ENCODE peak calls at places on chromosomes 1 and 21, in four cellular contexts. L, X, J and B are unnamed samples.

GRCh38 chr1:154603317-154603716 is 4.7 kb downstream of the ADAR start:
- DNase-seq in J (no peak), X (no peak), L (no peak), B (no peak)

GRCh38 chr1:23869818-23870217 is 1.7 kb upstream of the FUCA1 start:
- DNase-seq in X (no peak), L (no peak), J (no peak), B (no peak)

GRCh38 chr1:67005068-67005467 is 48.9 kb downstream of the SLC35D1 start:
- DNase-seq in X (no peak), L (no peak), J (no peak), B (no peak)

GRCh38 chr1:207027221-207027777 is 5.3 kb downstream of the C1orf116 start:
- DNase-seq in X (peak), J (no peak), L (no peak), B (no peak)

GRCh38 chr1:229452956-229453801 is 19.3 kb upstream of the ACTA1 start:
- DNase-seq in X (peak), J (no peak), L (peak), B (no peak)

GRCh38 chr1:27676410-27676809 is 4.4 kb upstream of the IFI6 start:
- DNase-seq in X (no peak), L (no peak), J (no peak), B (no peak)

GRCh38 chr1:6259491-6260362 is 1.2 kb downstream of the GPR153 start:
- DNase-seq in J (peak), L (peak), X (peak), B (no peak)

GRCh38 chr1:24126023-24126671 is 14.2 kb upstream of the MYOM3 start:
- DNase-seq in X (no peak), J (no peak), L (no peak), B (no peak)

GRCh38 chr1:209527993-209528392 is 55.5 kb upstream of the CAMK1G start:
- DNase-seq in L (peak), X (no peak), J (no peak), B (no peak)

GRCh38 chr21:33286600-33287456 is 20.7 kb downstream of the IL10RB start:
- DNase-seq in J (no peak), L (peak), X (peak), B (no peak)

GRCh38 chr1:33560680-33561079 is 88.2 kb downstream of the ZSCAN20 start:
- DNase-seq in L (no peak), J (no peak), X (no peak), B (no peak)

GRCh38 chr1:64693406-64693805 is 51.5 kb upstream of the RAVER2 start:
- DNase-seq in X (no peak), J (no peak), L (no peak), B (no peak)

GRCh38 chr1:64687725-64688285 is 57.1 kb upstream of the RAVER2 start:
- DNase-seq in J (no peak), L (no peak), X (no peak), B (no peak)

GRCh38 chr1:64691631-64692030 is 53.2 kb upstream of the RAVER2 start:
- DNase-seq in L (no peak), X (no peak), J (no peak), B (no peak)

GRCh38 chr1:64696879-64697278 is 48.0 kb upstream of the RAVER2 start:
- DNase-seq in J (no peak), L (no peak), X (no peak), B (no peak)

DNA sequence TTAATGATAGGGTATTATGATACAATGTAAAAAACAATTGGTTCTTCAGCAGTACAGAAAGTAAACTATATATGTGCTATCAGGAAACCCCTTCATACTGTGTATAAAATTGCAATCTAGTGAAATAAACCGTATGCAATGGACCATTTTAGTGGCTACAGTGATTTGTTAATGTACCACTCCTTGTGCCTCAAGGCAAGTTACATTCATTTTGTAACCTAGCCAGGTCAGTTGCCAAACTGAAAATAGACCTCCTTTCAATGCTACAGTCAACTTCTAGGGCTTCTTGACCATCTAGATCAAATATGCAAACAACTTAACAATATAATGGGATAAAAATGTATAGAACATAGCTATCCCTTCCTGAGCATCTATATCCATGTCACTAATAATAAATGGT is 52.0 kb upstream of the RAVER2 start:
- DNase-seq in L (no peak), X (no peak), J (no peak), B (no peak)
- TF ChIP-seq FOSL1 in L (no peak), X (no peak), J (no peak), B (no peak)

DNA sequence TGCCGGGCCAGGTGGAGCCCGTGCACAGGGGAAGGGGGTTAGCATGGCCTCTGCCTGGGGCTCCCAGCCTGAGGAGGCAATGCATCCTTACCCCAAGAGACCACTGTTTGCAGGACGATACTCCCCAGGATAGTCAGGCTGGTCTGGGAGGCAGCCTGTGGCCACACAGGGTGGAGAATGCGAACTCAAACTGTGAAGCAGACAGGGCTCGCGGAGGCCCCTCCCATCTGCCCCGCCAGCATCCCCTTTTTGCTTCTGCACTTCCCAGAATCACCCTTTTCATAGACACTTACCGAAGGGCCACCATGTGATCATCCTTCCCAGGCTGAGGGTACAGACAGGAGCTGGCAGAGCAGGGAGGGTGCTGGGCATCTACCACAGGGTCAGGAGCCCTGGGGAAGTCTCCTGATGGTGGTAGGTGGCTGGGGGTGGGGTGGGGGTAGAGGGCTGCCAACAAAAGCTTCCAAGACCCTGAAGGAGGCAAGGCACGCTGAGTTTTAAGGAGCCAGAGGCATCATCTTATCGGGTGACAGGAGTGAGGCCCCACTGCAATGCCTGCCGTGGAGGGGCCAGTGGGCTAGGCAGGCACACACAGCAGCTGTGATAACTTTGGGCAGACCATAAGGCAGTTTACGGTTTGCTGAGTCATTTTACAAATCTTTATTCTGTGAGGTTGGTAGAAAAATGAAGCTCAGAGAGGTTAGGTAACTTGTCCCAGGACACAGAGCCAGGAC is 31.3 kb upstream of the BTG2 start:
- DNase-seq in L (no peak), J (no peak), X (no peak), B (no peak)
- TF ChIP-seq FOSL1 in L (no peak), J (no peak), X (no peak), B (no peak)

DNA sequence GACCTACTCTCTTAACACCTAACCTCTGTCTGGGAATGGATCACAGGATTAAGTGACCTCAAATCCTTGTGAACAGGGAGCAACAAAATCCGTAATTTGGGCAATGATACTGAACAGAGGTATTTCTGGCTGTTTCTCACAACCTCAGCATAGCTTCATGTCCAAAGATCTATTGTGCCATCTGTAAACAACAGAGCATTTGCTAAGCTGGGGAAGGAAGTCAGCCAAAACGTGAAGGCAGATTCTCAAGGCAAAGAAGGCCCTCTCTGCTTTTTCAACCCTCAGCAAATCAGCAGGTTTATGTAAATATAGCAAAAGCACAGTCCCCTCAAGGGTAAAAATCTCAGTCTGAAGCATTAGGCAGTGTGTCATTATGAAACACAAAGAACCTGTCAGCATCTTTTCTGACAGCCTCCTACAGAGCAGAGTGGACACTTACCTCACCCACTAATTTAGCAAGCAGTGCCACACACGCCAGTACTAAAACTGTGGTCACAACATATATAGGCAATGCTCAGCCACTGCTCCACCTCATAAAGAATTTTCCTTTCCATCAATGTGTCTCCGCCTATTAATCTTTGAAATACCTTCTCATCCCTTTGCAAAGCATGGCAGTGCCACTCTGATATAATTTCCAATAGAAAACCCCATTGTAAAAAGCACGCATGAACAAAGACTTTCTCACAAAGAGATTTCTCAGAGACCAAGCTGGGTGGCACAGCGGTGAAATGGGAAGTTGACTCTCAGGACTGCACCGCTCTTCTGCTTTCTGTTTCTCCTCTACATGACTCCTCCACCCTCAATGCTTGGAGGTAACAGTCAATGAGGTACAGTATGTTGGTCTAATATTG is 188.0 kb downstream of the RERE start:
- DNase-seq in J (no peak), L (peak), X (no peak), B (no peak)
- TF ChIP-seq FOSL1 in J (no peak), L (no peak), X (no peak), B (no peak)

DNA sequence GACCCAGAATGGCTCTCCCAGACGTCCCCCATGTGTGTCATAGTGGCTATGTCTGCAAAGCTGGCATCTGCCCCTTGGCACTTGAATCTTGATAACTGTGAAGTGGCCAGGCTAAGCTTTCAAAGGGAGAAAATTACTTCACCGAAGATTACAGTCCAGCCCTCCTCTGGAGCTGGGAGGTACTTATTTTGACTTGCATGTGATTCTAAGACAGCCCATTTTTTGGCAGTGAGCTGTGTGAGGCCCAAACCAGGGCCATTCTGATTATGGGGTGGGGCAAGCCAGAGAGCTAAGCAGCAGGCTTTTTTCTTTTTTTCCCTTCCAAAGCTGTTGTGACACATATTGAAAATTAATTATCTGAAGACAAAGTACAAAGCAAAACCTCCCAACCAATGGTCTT is 42.1 kb upstream of the C8B start:
- DNase-seq in J (no peak), L (no peak), X (no peak), B (no peak)
- TF ChIP-seq FOSL1 in J (no peak), L (no peak), X (no peak), B (no peak)

GRCh38 chr1:37146071-37146470 is 111.8 kb upstream of the GRIK3 start:
- DNase-seq in L (no peak), J (no peak), X (no peak), B (no peak)
- TF ChIP-seq FOSL1 in L (no peak), J (no peak), X (no peak), B (no peak)

DNA sequence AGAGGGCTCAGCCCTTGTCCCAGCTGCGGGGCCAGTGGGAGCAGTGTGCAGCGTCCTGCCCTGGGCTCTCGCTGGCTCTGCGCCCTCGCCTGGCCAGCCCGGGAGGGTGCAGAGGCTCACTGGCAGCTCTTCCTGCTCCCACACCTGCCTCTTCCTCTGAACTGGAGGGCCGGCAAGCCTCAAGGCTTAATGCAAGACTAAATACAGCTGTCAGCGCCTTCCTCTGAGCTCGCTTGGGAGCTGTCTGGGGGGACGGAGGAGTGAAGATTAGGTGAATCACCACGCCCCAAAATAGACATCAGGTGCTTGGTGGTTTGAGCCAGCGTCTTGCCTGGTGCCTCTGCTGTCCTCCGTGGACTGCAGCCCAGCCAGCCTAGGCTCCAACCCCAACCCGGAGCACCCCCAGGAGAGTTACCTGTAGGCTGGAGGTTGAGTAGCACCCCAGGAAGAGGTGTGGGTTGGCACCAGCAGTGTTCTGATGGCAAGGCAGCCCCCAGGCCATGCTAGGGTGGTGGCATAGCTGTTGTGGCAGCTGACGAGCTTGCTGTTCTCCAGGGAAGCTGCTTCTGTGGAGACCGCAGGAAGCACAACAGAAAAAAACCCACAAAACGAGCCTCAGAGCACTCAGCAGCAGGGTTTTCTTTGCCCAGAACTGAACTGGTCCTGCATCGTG is 36.9 kb downstream of the UMODL1 start:
- DNase-seq in X (no peak), J (peak), L (peak), B (no peak)
- TF ChIP-seq FOSL1 in X (no peak), J (no peak), L (no peak), B (no peak)

GRCh38 chr1:19644761-19645543 is 841 bp downstream of the NBL1 start:
- DNase-seq in L (no peak), J (no peak), X (no peak), B (no peak)
- TF ChIP-seq FOSL1 in L (no peak), J (no peak), X (no peak), B (no peak)

DNA sequence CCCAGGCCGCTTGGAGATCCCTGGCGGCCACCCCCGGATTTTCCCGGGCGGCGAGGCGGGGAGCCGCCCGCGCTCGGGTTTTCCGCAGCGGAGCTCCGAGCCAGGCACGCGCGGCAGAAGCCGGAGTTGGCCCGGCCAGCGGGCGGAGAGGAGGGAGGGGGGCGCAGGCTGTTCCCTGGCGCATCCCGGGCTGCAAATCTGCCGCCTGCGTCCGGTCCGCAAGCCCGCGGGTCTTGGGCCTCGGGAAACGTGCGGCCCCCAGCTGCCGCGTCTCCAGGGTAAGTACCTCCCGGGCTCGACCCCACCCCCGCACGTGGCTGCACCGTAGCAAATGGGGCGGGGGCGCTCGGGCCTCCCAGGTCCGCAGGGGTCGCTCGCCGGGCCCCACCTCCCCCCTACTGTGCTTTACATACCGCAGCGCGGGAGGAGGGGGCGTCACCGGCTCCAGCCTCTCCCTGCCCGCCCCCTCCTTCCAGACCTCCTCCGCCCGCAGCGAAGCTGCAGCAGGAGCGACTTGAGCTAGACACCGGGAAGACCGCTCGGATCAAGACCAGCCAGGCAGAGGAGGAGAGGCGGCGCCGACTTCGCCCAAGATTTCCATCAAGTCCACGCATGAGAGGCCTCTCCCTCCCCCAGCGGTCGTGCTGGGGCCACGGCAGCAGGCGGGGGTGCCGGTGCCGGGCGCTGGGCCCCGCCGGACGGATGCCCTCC is 1.6 kb downstream of the TMEM200B start:
- DNase-seq in L (no peak), J (no peak), X (no peak), B (peak)
- TF ChIP-seq FOSL1 in L (no peak), J (no peak), X (no peak), B (no peak)